ENCODE peak calls at places on chromosomes 16 and 17, in nine cellular contexts. T is astrocyte of the cerebellum, H is progenitor cell of endocrine pancreas, F is amygdala, M is HS-5, R is NCI-H510A, N is HT-29, G is NCI-H748 treated with DMSO at 0.1 percent for 48 hours, I is endothelial cell. K is an unnamed sample.

GRCh38 chr17:16872836-16873653 is 98.9 kb downstream of the TNFRSF13B start:
- DNase-seq in M (no peak), N (peak), H (peak), I (peak), F (no peak), R (no peak), T (no peak), G (no peak), K (no peak)

GRCh38 chr16:29943846-29944669 is 17.8 kb upstream of the TMEM219 start:
- DNase-seq in H (no peak), I (no peak), N (peak), T (peak), G (peak), R (peak), M (peak), F (no peak), K (no peak)

GRCh38 chr17:4710693-4711634 is 532 bp downstream of the ARRB2 start:
- DNase-seq in H (no peak), T (no peak), G (no peak), I (no peak), M (no peak), N (no peak), F (no peak), R (no peak), K (no peak)

GRCh38 chr17:51765558-51766145 is 392.9 kb downstream of the CA10 start:
- DNase-seq in G (no peak), F (no peak), I (no peak), N (no peak), T (no peak), M (no peak), H (no peak), R (no peak), K (no peak)

GRCh38 chr17:47324224-47325020 is 667 bp downstream of the EFCAB13 start:
- DNase-seq in I (peak), G (peak), H (no peak), N (no peak), T (no peak), R (peak), M (no peak), F (no peak), K (peak)

GRCh38 chr17:12296120-12296727 is 275.5 kb downstream of the MAP2K4 start:
- DNase-seq in G (no peak), I (peak), H (no peak), M (no peak), T (peak), R (no peak), N (no peak), F (no peak), K (no peak)

GRCh38 chr16:1338119-1338730 is 4.8 kb downstream of the BAIAP3 start:
- DNase-seq in H (peak), I (peak), F (no peak), G (no peak), N (peak), R (no peak), M (no peak), T (no peak), K (peak)

GRCh38 chr16:27640277-27640600 is 90.3 kb downstream of the KATNIP start:
- DNase-seq in G (no peak), I (no peak), N (no peak), M (no peak), F (no peak), T (no peak), R (no peak), H (no peak), K (peak)

GRCh38 chr17:27414686-27415085 is 41.6 kb upstream of the KSR1 start:
- DNase-seq in M (no peak), H (no peak), T (no peak), G (no peak), I (no peak), F (no peak), N (no peak), R (no peak), K (no peak)

GRCh38 chr16:78004501-78004900 is 17.8 kb upstream of the CLEC3A start:
- DNase-seq in T (no peak), F (no peak), R (no peak), M (no peak), I (no peak), H (no peak), G (no peak), N (no peak), K (no peak)

GRCh38 chr17:9074106-9074505 is 52.8 kb downstream of the NTN1 start:
- DNase-seq in H (no peak), N (no peak), M (no peak), G (no peak), T (no peak), R (no peak), I (no peak), F (no peak), K (no peak)

GRCh38 chr17:47257651-47258339 is 4.2 kb downstream of the ITGB3 start:
- DNase-seq in G (no peak), M (peak), H (no peak), T (peak), F (no peak), N (no peak), I (no peak), R (no peak), K (no peak)

GRCh38 chr17:74012465-74012864 is 191.0 kb upstream of the RPL38 start:
- DNase-seq in R (peak), I (no peak), G (peak), T (no peak), N (no peak), H (no peak), M (no peak), F (no peak), K (no peak)

GRCh38 chr16:30033270-30033669 is 2.2 kb upstream of the TLCD3B start:
- DNase-seq in M (no peak), N (no peak), H (no peak), F (no peak), R (no peak), G (no peak), T (no peak), I (no peak), K (no peak)

GRCh38 chr17:74305865-74306654 is 20.0 kb upstream of the KIF19 start:
- DNase-seq in F (no peak), M (no peak), I (peak), R (no peak), G (no peak), N (peak), H (no peak), T (peak), K (no peak)

GRCh38 chr16:31513126-31513525 is 4.9 kb upstream of the RUSF1 start:
- DNase-seq in H (no peak), T (no peak), M (peak), N (peak), I (no peak), F (no peak), G (no peak), R (no peak), K (no peak)

GRCh38 chr17:68396795-68397536 is 60.3 kb downstream of the WIPI1 start:
- DNase-seq in H (no peak), M (no peak), T (no peak), R (no peak), N (no peak), F (no peak), G (no peak), I (no peak), K (no peak)

GRCh38 chr16:19926449-19927390 is 42.1 kb upstream of the GPRC5B start:
- DNase-seq in F (no peak), N (no peak), G (no peak), I (no peak), T (peak), R (no peak), H (no peak), M (no peak), K (no peak)

GRCh38 chr17:59165933-59166342 is 10.4 kb downstream of the PRR11 start:
- DNase-seq in I (peak), R (no peak), N (peak), G (no peak), T (peak), F (peak), M (no peak), H (no peak), K (no peak)

GRCh38 chr17:3512512-3513171 is 36.8 kb downstream of the ASPA start:
- DNase-seq in G (no peak), T (peak), I (no peak), H (no peak), F (peak), M (no peak), R (no peak), N (no peak), K (no peak)

GRCh38 chr16:57740423-57741071 is 5.0 kb downstream of the KATNB1 start:
- DNase-seq in H (no peak), F (no peak), I (no peak), M (no peak), N (no peak), G (no peak), T (no peak), R (no peak), K (no peak)

GRCh38 chr17:2982854-2983636 is 80.4 kb downstream of the OR1D5 start:
- DNase-seq in H (no peak), G (no peak), R (peak), F (peak), I (no peak), T (peak), N (no peak), M (peak), K (peak)

GRCh38 chr17:78381601-78382168 is 3.2 kb downstream of the PGS1 start:
- DNase-seq in F (no peak), N (no peak), H (no peak), G (no peak), M (no peak), T (no peak), R (no peak), I (no peak), K (no peak)

GRCh38 chr17:78272181-78272913 is 40.9 kb downstream of the TMEM235 start:
- DNase-seq in I (no peak), N (no peak), G (no peak), T (no peak), R (peak), H (no peak), M (no peak), F (no peak), K (peak)

GRCh38 chr17:81489012-81489968 is 23.3 kb downstream of the ACTG1 start:
- DNase-seq in T (no peak), F (no peak), G (no peak), M (no peak), R (no peak), H (no peak), I (peak), N (no peak), K (no peak)

K was measured in upper lobe of left lung.